ENCODE peak calls at places on chromosomes 6 and 20, in six cellular contexts. F is HCT116, E is left ventricle myocardium inferior, H is ascending aorta, A is gastrocnemius medialis, U is spleen. N is an unnamed sample. For H3K4me1, the result is how much of the 10 kb centered on the place peaks cover.

GRCh38 chr6:6688951-6689350 is 100.4 kb downstream of the LY86 start:
- DNase-seq in E (no peak), F (no peak), U (no peak), A (no peak), H (no peak), N (no peak)

GRCh38 chr6:139271056-139271455 is 20.7 kb downstream of the TXLNB start:
- DNase-seq in A (no peak), U (peak), H (no peak), F (no peak), E (no peak), N (no peak)

GRCh38 chr6:46901747-46902362 is 19.9 kb downstream of the ADGRF5 start:
- DNase-seq in U (no peak), H (no peak), F (no peak), A (no peak), E (no peak), N (no peak)

GRCh38 chr6:26187981-26188635 is 100.9 kb downstream of the HFE start:
- DNase-seq in F (peak), H (no peak), A (no peak), E (no peak), U (no peak), N (no peak)

GRCh38 chr6:135118142-135118730 is 62.9 kb upstream of the MYB start:
- DNase-seq in E (no peak), U (no peak), F (no peak), H (no peak), A (no peak), N (no peak)

GRCh38 chr6:127858992-127859391 is 41.9 kb downstream of the THEMIS start:
- DNase-seq in E (no peak), U (no peak), A (no peak), H (no peak), F (no peak), N (no peak)

GRCh38 chr6:158769696-158770446 is 49.3 kb downstream of the EZR start:
- DNase-seq in A (no peak), H (no peak), E (peak), F (no peak), U (no peak), N (no peak)

GRCh38 chr6:161434331-161434730 is 160.5 kb upstream of the AGPAT4 start:
- DNase-seq in E (no peak), A (no peak), H (no peak), U (peak), F (no peak), N (no peak)

GRCh38 chr20:43843096-43843964 is 71.3 kb upstream of the TOX2 start:
- DNase-seq in E (no peak), U (no peak), H (no peak), A (no peak), F (no peak), N (no peak)

GRCh38 chr6:5175635-5176034 is 85.1 kb downstream of the LYRM4 start:
- DNase-seq in U (no peak), H (no peak), A (no peak), F (no peak), E (no peak), N (no peak)

GRCh38 chr20:54291339-54292060 is 83.6 kb downstream of the PFDN4 start:
- DNase-seq in H (no peak), E (no peak), F (no peak), U (no peak), A (no peak), N (no peak)

GRCh38 chr6:30626484-30627366 is at the start of gene ATAT1:
- DNase-seq in A (peak), F (peak), U (peak), E (peak), H (peak), N (peak)
- TF ChIP-seq CTCF in A (peak), F (no peak), U (peak), E (peak), H (peak), N (no peak)

DNA sequence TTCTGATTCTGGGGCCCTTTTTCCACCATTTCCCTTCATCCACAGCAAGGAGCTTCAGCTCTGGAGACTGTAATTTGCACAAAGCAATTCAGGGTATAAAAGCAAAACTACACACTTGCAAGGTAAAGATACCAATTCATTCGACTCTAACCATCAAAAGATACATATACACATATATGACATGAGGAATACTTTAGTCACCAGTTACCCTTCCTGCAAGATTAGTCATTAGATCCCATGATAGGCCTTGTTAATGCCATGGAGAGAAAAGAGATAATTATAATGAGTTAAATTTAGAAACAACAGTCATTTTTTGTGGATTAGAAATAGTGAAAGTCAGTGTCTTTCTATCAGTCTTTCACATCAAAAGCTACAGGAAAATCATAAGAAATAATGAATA is 204.2 kb downstream of the KCNQ5 start:
- DNase-seq in A (no peak), E (no peak), F (no peak), U (no peak), H (no peak), N (no peak)
- H3K27ac ChIP-seq in A (no peak), E (no peak), F (no peak), U (no peak), H (no peak), N (no peak)

GRCh38 chr6:42369568-42369967 is 82.2 kb downstream of the TRERF1 start:
- DNase-seq in F (no peak), U (no peak), A (no peak), H (no peak), E (no peak), N (no peak)
- H3K4me1 ChIP-seq in F (under half), U (half or more), A (under half), H (under half), E (under half), N (under half)

GRCh38 chr6:52670502-52671409 is at the start of gene TMEM14A:
- DNase-seq in U (peak), A (peak), H (peak), F (peak), E (peak), N (peak)
- TF ChIP-seq CTCF in U (no peak), A (no peak), H (no peak), F (no peak), E (peak), N (no peak)

DNA sequence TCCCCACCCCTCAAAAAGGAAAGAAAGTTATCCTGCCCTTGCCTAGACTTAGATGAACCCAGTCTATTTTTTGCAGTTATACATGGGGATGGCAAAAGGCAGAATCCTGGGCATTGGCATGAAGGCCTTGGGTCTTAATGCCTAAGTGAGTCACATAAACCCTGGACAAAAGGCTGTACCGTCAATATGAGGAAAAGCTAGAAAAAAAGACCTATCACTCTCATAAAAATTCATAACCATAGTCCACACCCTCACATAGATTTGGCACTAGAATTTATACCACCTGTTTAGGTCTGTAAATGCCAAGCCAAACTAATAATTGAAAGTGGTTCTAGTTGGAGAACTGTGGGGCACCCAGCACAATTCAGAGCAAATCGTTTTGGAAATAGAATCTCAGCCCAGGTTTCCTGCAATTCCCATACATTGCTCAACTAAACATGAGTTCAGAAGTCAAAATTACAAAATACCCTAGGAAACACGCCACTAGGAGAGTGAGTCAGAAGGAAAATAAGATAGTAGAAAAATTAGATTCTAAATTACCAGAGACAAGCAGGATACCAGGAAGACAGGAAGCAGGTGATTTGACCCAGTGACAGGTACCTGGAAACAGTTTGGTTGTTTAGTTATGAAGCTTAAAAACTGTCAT is 70.4 kb upstream of the FUCA2 start:
- DNase-seq in U (no peak), F (no peak), H (no peak), A (no peak), E (no peak), N (no peak)
- H3K27ac ChIP-seq in U (no peak), F (no peak), H (no peak), A (no peak), E (no peak), N (peak)

DNA sequence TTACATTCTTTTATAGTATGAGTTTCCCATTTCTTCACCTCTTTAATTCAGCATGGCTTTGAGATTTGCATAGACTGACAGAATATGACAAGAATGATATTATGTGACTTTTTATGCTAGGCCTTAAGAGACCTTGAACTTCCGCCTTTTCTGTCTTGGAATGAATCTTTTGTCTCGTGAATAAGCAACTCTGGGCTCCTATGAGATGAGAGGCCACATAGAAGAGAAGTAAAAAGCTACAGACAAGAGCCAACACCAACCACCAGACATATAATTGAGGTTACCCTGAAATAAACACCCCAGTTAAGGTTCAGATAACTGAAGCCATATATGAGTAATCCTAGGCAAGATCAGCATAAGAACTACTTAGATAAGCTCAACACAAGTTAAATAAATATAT is 600.8 kb downstream of the MEI4 start:
- DNase-seq in U (no peak), H (no peak), E (no peak), F (no peak), A (no peak), N (no peak)
- H3K4me1 ChIP-seq in U (under half), H (under half), E (under half), F (under half), A (under half), N (under half)

GRCh38 chr6:64732888-64733287 is 974.1 kb downstream of the EYS start:
- DNase-seq in A (no peak), F (no peak), U (no peak), E (no peak), H (no peak), N (no peak)
- TF ChIP-seq CTCF in A (no peak), F (no peak), U (no peak), E (no peak), H (no peak), N (no peak)

N was measured in thoracic aorta.